ENCODE peak calls at places on chromosomes 2 and 18, in nine cellular contexts. K, W, Q, S, H, D, J, B and F are unnamed samples.

GRCh38 chr18:77095356-77096030 is 37.1 kb downstream of the MBP start:
- DNase-seq in K (no peak), W (no peak), Q (no peak), S (no peak), H (no peak), D (no peak), J (no peak), B (peak; percentile 74), F (peak; percentile 48)

GRCh38 chr2:219506802-219507554 is 7.3 kb upstream of the ASIC4 start:
- DNase-seq in K (no peak), W (no peak), Q (no peak), S (no peak), H (no peak), D (no peak), J (no peak), B (no peak), F (no peak)

GRCh38 chr2:32697156-32697555 is 69.3 kb downstream of the TTC27 start:
- DNase-seq in K (no peak), W (no peak), Q (no peak), S (no peak), H (peak; percentile 51), D (peak; percentile 74), J (peak; percentile 11), B (no peak), F (no peak)

GRCh38 chr2:191049728-191050639 is 36.0 kb upstream of the STAT1 start:
- DNase-seq in K (no peak), W (no peak), Q (no peak), S (no peak), H (peak; percentile 51), D (peak; percentile 86), J (no peak), B (no peak), F (no peak)

GRCh38 chr2:67733517-67733916 is 329.3 kb downstream of the C1D start:
- DNase-seq in K (peak; percentile 4), W (peak; percentile 35), Q (no peak), S (no peak), H (no peak), D (peak; percentile 37), J (peak; percentile 40), B (peak; percentile 59), F (no peak)

GRCh38 chr2:233319256-233319655 is 11.6 kb downstream of the SAG start:
- DNase-seq in K (no peak), W (no peak), Q (no peak), S (no peak), H (no peak), D (no peak), J (no peak), B (no peak), F (no peak)

GRCh38 chr2:163182764-163183354 is 344.3 kb upstream of the KCNH7 start:
- DNase-seq in K (no peak), W (peak; percentile 9), Q (no peak), S (no peak), H (no peak), D (peak; percentile 39), J (peak; percentile 38), B (no peak), F (no peak)

GRCh38 chr2:18154812-18155211 is 276.3 kb downstream of the KCNS3 start:
- DNase-seq in K (no peak), W (no peak), Q (no peak), S (no peak), H (no peak), D (peak; percentile 5), J (peak; percentile 35), B (no peak), F (no peak)

GRCh38 chr18:48711651-48712486 is 173.0 kb downstream of the CTIF start:
- DNase-seq in K (peak; percentile 30), W (peak; percentile 41), Q (peak; percentile 4), S (no peak), H (no peak), D (peak; percentile 28), J (peak; percentile 25), B (peak; percentile 56), F (no peak)

GRCh38 chr2:9139491-9140443 is 66.8 kb upstream of the ASAP2 start:
- DNase-seq in K (peak; percentile 88), W (peak; percentile 83), Q (peak; percentile 57), S (no peak), H (no peak), D (peak; percentile 41), J (peak; percentile 70), B (peak; percentile 90), F (peak; percentile 75)

GRCh38 chr2:219451626-219452360 is 17.1 kb downstream of the SPEG start:
- DNase-seq in K (peak; percentile 33), W (no peak), Q (no peak), S (no peak), H (no peak), D (no peak), J (no peak), B (no peak), F (no peak)

GRCh38 chr2:216873573-216873972 is 13.7 kb upstream of the TNP1 start:
- DNase-seq in K (no peak), W (no peak), Q (no peak), S (no peak), H (no peak), D (no peak), J (no peak), B (no peak), F (no peak)

GRCh38 chr2:158996378-158996993 is 28.0 kb downstream of the TANC1 start:
- DNase-seq in K (no peak), W (no peak), Q (no peak), S (no peak), H (no peak), D (no peak), J (no peak), B (no peak), F (no peak)

GRCh38 chr2:221818569-221818968 is 246.5 kb upstream of the EPHA4 start:
- DNase-seq in K (no peak), W (no peak), Q (no peak), S (no peak), H (no peak), D (no peak), J (peak; percentile 23), B (no peak), F (no peak)

GRCh38 chr2:64807417-64807816 is 153.7 kb upstream of the SERTAD2 start:
- DNase-seq in K (no peak), W (no peak), Q (no peak), S (no peak), H (peak; percentile 99), D (peak; percentile 100), J (peak; percentile 99), B (no peak), F (no peak)

GRCh38 chr2:137873860-137874259 is 90.4 kb upstream of the HNMT start:
- DNase-seq in K (no peak), W (no peak), Q (no peak), S (no peak), H (no peak), D (no peak), J (no peak), B (no peak), F (no peak)

GRCh38 chr2:3034856-3035255 is 342.8 kb downstream of the EIPR1 start:
- DNase-seq in K (no peak), W (no peak), Q (no peak), S (no peak), H (no peak), D (no peak), J (no peak), B (no peak), F (no peak)

GRCh38 chr2:198483046-198483445 is 678.7 kb downstream of the PLCL1 start:
- DNase-seq in K (no peak), W (no peak), Q (no peak), S (no peak), H (no peak), D (no peak), J (no peak), B (no peak), F (no peak)

GRCh38 chr2:70574618-70575017 is 21.0 kb upstream of the TGFA start:
- DNase-seq in K (no peak), W (no peak), Q (no peak), S (no peak), H (no peak), D (no peak), J (no peak), B (no peak), F (no peak)